ENCODE peak calls at places on chromosomes 12 and 14, in seven cellular contexts. F is CD8-positive, alpha-beta T cell; C is right atrium auricular region; U is lung; P is GM12878; O is heart left ventricle; N is GM06990. V is an unnamed sample.
A peak's percentile ranks its signal among the peaks of the same experiment; 100 is the strongest.

GRCh38 chr14:57732886-57733285 is 133.0 kb downstream of the SLC35F4 start:
- DNase-seq in F (no peak), C (no peak), U (no peak), P (no peak), O (no peak), N (no peak), V (no peak)

GRCh38 chr12:21971344-21971743 is 30.1 kb upstream of the ABCC9 start:
- DNase-seq in F (no peak), C (no peak), U (no peak), P (no peak), O (no peak), N (no peak), V (peak; percentile 19)

GRCh38 chr14:90676859-90677258 is 139.4 kb downstream of the TTC7B start:
- DNase-seq in F (no peak), C (no peak), U (no peak), P (no peak), O (no peak), N (no peak), V (no peak)

GRCh38 chr12:6551063-6551461 is 4.8 kb downstream of the IFFO1 start:
- DNase-seq in F (no peak), C (peak; percentile 82), U (no peak), P (no peak), O (peak; percentile 89), N (no peak), V (peak; percentile 24)

GRCh38 chr12:97960741-97961608 is 498.4 kb downstream of the RMST start:
- DNase-seq in F (no peak), C (no peak), U (peak; percentile 36), P (peak; percentile 3), O (no peak), N (no peak), V (peak; percentile 2)

GRCh38 chr12:113577464-113578121 is 105.9 kb upstream of the LHX5 start:
- DNase-seq in F (no peak), C (no peak), U (no peak), P (no peak), O (no peak), N (no peak), V (peak; percentile 65)

GRCh38 chr14:65366802-65367570 is 45.5 kb upstream of the FUT8 start:
- DNase-seq in F (no peak), C (no peak), U (no peak), P (no peak), O (no peak), N (no peak), V (no peak)

GRCh38 chr14:38255408-38255672 is 553 bp downstream of the CLEC14A start:
- DNase-seq in F (no peak), C (no peak), U (no peak), P (no peak), O (peak; percentile 28), N (peak; percentile 5), V (peak; percentile 64)

GRCh38 chr14:104136472-104137296 is 1.7 kb upstream of the KIF26A start:
- DNase-seq in F (no peak), C (no peak), U (no peak), P (no peak), O (peak; percentile 29), N (no peak), V (peak; percentile 82)

GRCh38 chr12:9750276-9751203 is 10.2 kb downstream of the CD69 start:
- DNase-seq in F (peak; percentile 63), C (no peak), U (peak; percentile 39), P (no peak), O (no peak), N (peak; percentile 60), V (peak; percentile 74)

GRCh38 chr14:49946320-49947141 is 53.6 kb downstream of the ARF6 start:
- DNase-seq in F (no peak), C (no peak), U (no peak), P (no peak), O (peak; percentile 25), N (no peak), V (no peak)

GRCh38 chr12:121893901-121894540 is 5.4 kb downstream of the PSMD9 start:
- DNase-seq in F (no peak), C (no peak), U (no peak), P (no peak), O (no peak), N (no peak), V (peak; percentile 65)

GRCh38 chr14:91144425-91145145 is 30.7 kb downstream of the DGLUCY start:
- DNase-seq in F (no peak), C (no peak), U (no peak), P (no peak), O (no peak), N (no peak), V (no peak)

GRCh38 chr12:92596388-92596787 is 106.4 kb upstream of the PLEKHG7 start:
- DNase-seq in F (no peak), C (no peak), U (no peak), P (no peak), O (no peak), N (no peak), V (no peak)

GRCh38 chr12:107368586-107368985 is 275.2 kb upstream of the CRY1 start:
- DNase-seq in F (no peak), C (no peak), U (no peak), P (no peak), O (no peak), N (no peak), V (no peak)

GRCh38 chr12:117031843-117032592 is 67.2 kb downstream of the TESC start:
- DNase-seq in F (no peak), C (no peak), U (no peak), P (no peak), O (no peak), N (no peak), V (no peak)

GRCh38 chr14:74380845-74381244 is 32.6 kb downstream of the VRTN start:
- DNase-seq in F (no peak), C (no peak), U (no peak), P (no peak), O (no peak), N (no peak), V (no peak)

GRCh38 chr12:13024151-13024946 is 19.8 kb upstream of the FAM234B start:
- DNase-seq in F (no peak), C (peak; percentile 68), U (peak; percentile 38), P (no peak), O (no peak), N (no peak), V (peak; percentile 43)

GRCh38 chr12:32178341-32179010 is 71.8 kb downstream of the BICD1 start:
- DNase-seq in F (no peak), C (no peak), U (no peak), P (no peak), O (no peak), N (no peak), V (no peak)

GRCh38 chr14:33297565-33297964 is 358.9 kb downstream of the NPAS3 start:
- DNase-seq in F (no peak), C (no peak), U (no peak), P (no peak), O (no peak), N (no peak), V (peak; percentile 7)

GRCh38 chr14:33291529-33292104 is 352.9 kb downstream of the NPAS3 start:
- DNase-seq in F (no peak), C (no peak), U (no peak), P (no peak), O (no peak), N (no peak), V (no peak)

DNA sequence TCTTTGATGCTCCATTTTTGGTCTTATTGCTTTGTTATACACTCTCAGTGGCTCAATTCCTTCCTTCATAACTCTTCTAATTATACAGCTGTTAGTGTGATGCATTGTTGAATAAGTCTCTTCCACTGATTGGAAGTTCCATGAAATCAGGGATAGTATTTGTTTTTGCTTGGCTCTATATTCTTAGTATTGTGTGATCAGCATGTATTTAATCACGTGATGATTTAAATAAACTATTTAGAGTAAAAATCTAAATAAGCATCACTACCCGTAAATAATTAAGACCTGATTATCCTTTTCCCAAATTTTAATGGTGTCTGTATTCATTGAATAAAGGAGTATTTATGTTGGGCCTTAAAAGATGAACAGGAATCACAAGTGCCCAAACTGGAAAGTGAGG is 355.7 kb downstream of the NPAS3 start:
- DNase-seq in F (no peak), C (no peak), U (no peak), P (no peak), O (no peak), N (no peak), V (no peak)
- H3K4me3 ChIP-seq in F (no peak overlapping the region), C (no peak overlapping the region), U (no peak overlapping the region), P (no peak overlapping the region), O (no peak overlapping the region), N (no peak overlapping the region), V (no peak overlapping the region)

GRCh38 chr12:128857173-128857770 is 4.0 kb downstream of the GLT1D1 start:
- DNase-seq in F (no peak), C (peak; percentile 60), U (no peak), P (peak; percentile 31), O (no peak), N (no peak), V (no peak)

GRCh38 chr12:128859311-128859710 is 6.0 kb downstream of the GLT1D1 start:
- DNase-seq in F (no peak), C (no peak), U (no peak), P (no peak), O (no peak), N (no peak), V (no peak)

GRCh38 chr12:128856035-128856790 is 2.9 kb downstream of the GLT1D1 start:
- DNase-seq in F (no peak), C (no peak), U (no peak), P (peak; percentile 77), O (no peak), N (no peak), V (no peak)

GRCh38 chr12:128853321-128854197 is at the start of gene GLT1D1:
- DNase-seq in F (no peak), C (no peak), U (no peak), P (no peak), O (no peak), N (peak; percentile 39), V (peak; percentile 88)

DNA sequence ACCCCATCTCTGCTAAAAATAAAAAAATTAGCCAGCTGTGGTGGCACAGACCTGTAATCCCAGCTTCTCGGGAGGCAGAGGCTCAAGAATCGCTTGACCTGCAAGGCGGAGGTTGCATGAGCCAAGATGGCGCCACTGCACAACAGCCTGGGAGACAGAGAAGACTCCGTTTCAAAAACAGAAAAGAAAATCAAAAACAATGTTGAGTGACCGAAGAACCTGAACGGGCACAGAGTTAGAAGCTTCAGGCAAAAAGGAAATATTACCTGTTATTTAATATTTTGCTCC is 3.5 kb downstream of the GLT1D1 start:
- DNase-seq in F (no peak), C (no peak), U (no peak), P (no peak), O (no peak), N (no peak), V (no peak)
- H3K27me3 ChIP-seq in F (no peaks in the 10 kb centered on the region), C (peaks cover 7% of the 10 kb centered on the region), U (peaks cover 6% of the 10 kb centered on the region), P (no peaks in the 10 kb centered on the region), O (peaks cover 22% of the 10 kb centered on the region), N (no peaks in the 10 kb centered on the region), V (peaks cover 17% of the 10 kb centered on the region)

DNA sequence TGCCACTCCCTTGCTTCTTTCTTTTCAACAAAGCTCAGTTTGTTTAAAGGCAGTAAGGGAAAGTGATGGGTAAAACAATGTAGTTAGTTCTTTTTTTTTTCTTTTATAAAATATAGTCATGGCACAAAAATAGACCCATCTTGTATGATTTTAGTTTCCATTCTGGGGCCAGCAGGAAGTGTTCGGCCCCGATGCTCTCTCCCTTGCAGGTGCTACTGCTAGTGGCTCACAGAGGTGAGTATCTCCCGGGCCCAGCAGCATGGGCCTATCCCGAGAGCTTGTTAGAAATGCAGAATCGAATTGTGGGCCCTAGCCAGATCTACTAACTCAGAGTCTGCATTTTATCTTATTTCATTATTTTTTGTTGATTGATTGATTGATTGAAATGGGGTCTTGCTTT is 78.7 kb downstream of the SYNE3 start:
- DNase-seq in F (no peak), C (no peak), U (no peak), P (no peak), O (no peak), N (no peak), V (no peak)
- H3K4me3 ChIP-seq in F (no peak overlapping the region), C (no peak overlapping the region), U (no peak overlapping the region), P (no peak overlapping the region), O (no peak overlapping the region), N (no peak overlapping the region), V (no peak overlapping the region)

GRCh38 chr12:53948650-53949593 is 5.8 kb upstream of the HOXC12 start:
- DNase-seq in F (no peak), C (no peak), U (no peak), P (no peak), O (no peak), N (no peak), V (peak; percentile 61)
- H3K27me3 ChIP-seq in F (peaks cover 81% of the 10 kb centered on the region), C (peaks cover 40% of the 10 kb centered on the region), U (peaks cover 19% of the 10 kb centered on the region), P (peaks cover 34% of the 10 kb centered on the region), O (peaks cover 98% of the 10 kb centered on the region), N (peaks cover 10% of the 10 kb centered on the region), V (peaks cover 100% of the 10 kb centered on the region)